ENCODE peak calls at places on chromosomes 11 and 22, in four cellular contexts. V is heart left ventricle; M is GM03348; Z is naive thymus-derived CD8-positive, alpha-beta T cell. L is an unnamed sample.

GRCh38 chr11:12901272-12901671 is 107.8 kb upstream of the RASSF10 start:
- DNase-seq in Z (no peak), M (no peak), V (no peak), L (no peak)

GRCh38 chr11:132402056-132402684 is 1031.8 kb downstream of the NTM start:
- DNase-seq in Z (no peak), M (peak), V (peak), L (peak)

GRCh38 chr11:36557991-36558390 is 9.8 kb upstream of the RAG1 start:
- DNase-seq in Z (no peak), M (no peak), V (no peak), L (no peak)

GRCh38 chr11:2797181-2797711 is 88.3 kb downstream of the CDKN1C start:
- DNase-seq in V (peak), M (no peak), Z (no peak), L (peak)

GRCh38 chr22:23715811-23716355 is 25.1 kb downstream of the RGL4 start:
- DNase-seq in V (no peak), Z (no peak), M (no peak), L (no peak)

GRCh38 chr11:12160680-12161079 is 50.3 kb downstream of the MICAL2 start:
- DNase-seq in Z (no peak), V (peak), M (no peak), L (peak)

GRCh38 chr11:95711162-95711944 is 78.2 kb downstream of the FAM76B start:
- DNase-seq in V (no peak), Z (no peak), M (peak), L (peak)

GRCh38 chr11:76610871-76611475 is 59.6 kb downstream of the LRRC32 start:
- DNase-seq in V (peak), Z (no peak), M (no peak), L (no peak)

GRCh38 chr22:22941831-22942510 is 54.4 kb downstream of the IGLL5 start:
- DNase-seq in V (no peak), M (no peak), Z (no peak), L (peak)

GRCh38 chr11:98365941-98366340 is 654.8 kb upstream of the CNTN5 start:
- DNase-seq in V (no peak), M (no peak), Z (no peak), L (no peak)

GRCh38 chr11:3022300-3022967 is 30.3 kb upstream of the NAP1L4 start:
- DNase-seq in V (no peak), M (peak), Z (no peak), L (no peak)

GRCh38 chr11:2549876-2550605 is 105.2 kb downstream of the KCNQ1 start:
- DNase-seq in Z (no peak), M (no peak), V (no peak), L (no peak)

GRCh38 chr11:31863170-31863929 is 52.2 kb upstream of the PAX6 start:
- DNase-seq in V (no peak), M (no peak), Z (no peak), L (no peak)

GRCh38 chr11:128465946-128466688 is 121.2 kb downstream of the ETS1 start:
- DNase-seq in M (no peak), V (peak), Z (no peak), L (no peak)

GRCh38 chr11:93216511-93217121 is 18.8 kb upstream of the SLC36A4 start:
- DNase-seq in M (no peak), Z (no peak), V (no peak), L (no peak)

GRCh38 chr11:2818021-2818420 is 67.6 kb downstream of the CDKN1C start:
- DNase-seq in V (no peak), M (no peak), Z (no peak), L (no peak)

GRCh38 chr11:115122274-115122673 is 381.9 kb downstream of the CADM1 start:
- DNase-seq in Z (no peak), M (no peak), V (no peak), L (no peak)

GRCh38 chr11:111530091-111530490 is 10.4 kb upstream of the LAYN start:
- DNase-seq in M (no peak), Z (no peak), V (no peak), L (no peak)

GRCh38 chr22:50505776-50506610 is 1.5 kb downstream of the LMF2 start:
- DNase-seq in Z (no peak), V (no peak), M (no peak), L (no peak)

GRCh38 chr22:49009359-49010063 is 818.2 kb downstream of the BRD1 start:
- DNase-seq in M (no peak), Z (no peak), V (no peak), L (peak)

GRCh38 chr22:48337957-48338792 is 1489.5 kb downstream of the BRD1 start:
- DNase-seq in Z (no peak), V (no peak), M (no peak), L (no peak)

GRCh38 chr11:66845876-66846212 is 2.6 kb downstream of the RCE1 start:
- DNase-seq in Z (no peak), V (no peak), M (no peak), L (peak)

GRCh38 chr11:65947133-65947532 is 1.9 kb downstream of the TSGA10IP start:
- DNase-seq in Z (no peak), M (no peak), V (no peak), L (no peak)

GRCh38 chr11:58292017-58292416 is 24.0 kb upstream of the OR10W1 start:
- DNase-seq in M (no peak), V (no peak), Z (no peak), L (no peak)

GRCh38 chr11:118098996-118099837 is 12.5 kb upstream of the SMIM35 start:
- DNase-seq in V (no peak), M (no peak), Z (no peak), L (no peak)

GRCh38 chr11:86896486-86896885 is 58.7 kb downstream of the FZD4 start:
- DNase-seq in Z (no peak), V (no peak), M (peak), L (no peak)

GRCh38 chr11:121099885-121100284 is 1.2 kb upstream of the TECTA start:
- DNase-seq in V (no peak), M (no peak), Z (no peak), L (no peak)

GRCh38 chr11:88103337-88104206 is 71.7 kb downstream of the RAB38 start:
- DNase-seq in V (peak), M (peak), Z (peak), L (peak)

GRCh38 chr22:49968831-49969661 is 8.5 kb downstream of the PIM3 start:
- DNase-seq in M (no peak), Z (no peak), V (no peak), L (no peak)

GRCh38 chr11:21475276-21475675 is 717.6 kb upstream of the ANO5 start:
- DNase-seq in M (no peak), V (no peak), Z (no peak), L (no peak)

GRCh38 chr22:45033136-45033535 is 23.3 kb upstream of the PHF21B start:
- DNase-seq in V (no peak), Z (no peak), M (no peak), L (no peak)

GRCh38 chr22:43802897-43803495 is 9.1 kb downstream of the EFCAB6 start:
- DNase-seq in M (no peak), Z (no peak), V (no peak), L (no peak)

GRCh38 chr11:3810951-3811350 is 2.6 kb downstream of the PGAP2 start:
- DNase-seq in M (no peak), Z (no peak), V (no peak), L (no peak)

GRCh38 chr11:36385121-36385530 is 89.0 kb downstream of the PRR5L start:
- DNase-seq in Z (no peak), V (no peak), M (peak), L (no peak)

GRCh38 chr11:111737877-111738205 is 28.3 kb downstream of the PPP2R1B start:
- DNase-seq in M (peak), Z (no peak), V (no peak), L (no peak)

L was measured in testis.